ENCODE peak calls at places on chromosomes 11 and 22, in six cellular contexts. Z is neural crest cell, G is prostate gland, X is Caco-2, U is left lung, C is H1. D is an unnamed sample.
A peak's percentile ranks its signal among the peaks of the same experiment; 100 is the strongest.

GRCh38 chr11:269146-269890 is 8.9 kb upstream of the NLRP6 start:
- DNase-seq in Z (no peak), G (no peak), X (no peak), U (no peak), C (no peak), D (no peak)

GRCh38 chr11:75557649-75558494 is 4.2 kb upstream of the SERPINH1 start:
- DNase-seq in Z (no peak), G (peak; percentile 48), X (no peak), U (peak; percentile 79), C (no peak), D (no peak)

GRCh38 chr22:39682994-39683393 is 112.4 kb downstream of the CACNA1I start:
- DNase-seq in Z (no peak), G (no peak), X (no peak), U (no peak), C (no peak), D (no peak)

GRCh38 chr22:41899992-41900651 is 14.8 kb downstream of the SHISA8 start:
- DNase-seq in Z (no peak), G (no peak), X (no peak), U (no peak), C (no peak), D (no peak)

GRCh38 chr11:73866095-73866579 is 10.5 kb downstream of the COA4 start:
- DNase-seq in Z (no peak), G (no peak), X (no peak), U (no peak), C (no peak), D (no peak)

GRCh38 chr11:112129656-112130055 is 34.2 kb downstream of the IL18 start:
- DNase-seq in Z (no peak), G (no peak), X (no peak), U (peak; percentile 53), C (no peak), D (no peak)

GRCh38 chr22:38882480-38882879 is 10.5 kb upstream of the CBX6 start:
- DNase-seq in Z (no peak), G (no peak), X (no peak), U (no peak), C (no peak), D (no peak)

GRCh38 chr11:2207773-2208621 is 36.4 kb upstream of the TH start:
- DNase-seq in Z (no peak), G (no peak), X (no peak), U (no peak), C (no peak), D (peak; percentile 3)

GRCh38 chr11:105821366-105821765 is 200.7 kb downstream of the MSANTD4 start:
- DNase-seq in Z (no peak), G (no peak), X (no peak), U (no peak), C (no peak), D (no peak)

GRCh38 chr11:44625759-44626523 is 60.5 kb downstream of the CD82 start:
- DNase-seq in Z (no peak), G (peak; percentile 2), X (no peak), U (no peak), C (no peak), D (no peak)

GRCh38 chr11:73225001-73225686 is 7.1 kb downstream of the P2RY2 start:
- DNase-seq in Z (no peak), G (no peak), X (peak; percentile 76), U (peak; percentile 45), C (no peak), D (no peak)

GRCh38 chr22:22241554-22241898 is 3.1 kb upstream of the VPREB1 start:
- DNase-seq in Z (no peak), G (no peak), X (no peak), U (no peak), C (no peak), D (no peak)

GRCh38 chr11:120130991-120131760 is 6.7 kb downstream of the TRIM29 start:
- DNase-seq in Z (no peak), G (no peak), X (no peak), U (peak; percentile 14), C (no peak), D (peak; percentile 2)

GRCh38 chr11:126920833-126921232 is 79.7 kb downstream of the KIRREL3 start:
- DNase-seq in Z (no peak), G (no peak), X (no peak), U (no peak), C (no peak), D (no peak)

GRCh38 chr22:49628351-49629023 is 199.2 kb downstream of the BRD1 start:
- DNase-seq in Z (no peak), G (no peak), X (no peak), U (no peak), C (no peak), D (no peak)

GRCh38 chr11:3786781-3787428 is 10.4 kb downstream of the NUP98 start:
- DNase-seq in Z (no peak), G (no peak), X (no peak), U (no peak), C (no peak), D (no peak)

GRCh38 chr22:27045103-27045940 is 387.9 kb downstream of the MIAT start:
- DNase-seq in Z (no peak), G (no peak), X (no peak), U (no peak), C (no peak), D (no peak)

GRCh38 chr22:49090061-49090852 is 737.4 kb downstream of the BRD1 start:
- DNase-seq in Z (no peak), G (no peak), X (no peak), U (no peak), C (no peak), D (no peak)

GRCh38 chr11:108069947-108070346 is 51.4 kb upstream of the ACAT1 start:
- DNase-seq in Z (no peak), G (no peak), X (no peak), U (no peak), C (no peak), D (no peak)

GRCh38 chr11:85663080-85663729 is 1.7 kb downstream of the CREBZF start:
- DNase-seq in Z (no peak), G (no peak), X (no peak), U (no peak), C (no peak), D (no peak)

GRCh38 chr11:131354251-131354701 is 16.1 kb upstream of the NTM start:
- DNase-seq in Z (peak; percentile 12), G (no peak), X (no peak), U (no peak), C (no peak), D (no peak)

DNA sequence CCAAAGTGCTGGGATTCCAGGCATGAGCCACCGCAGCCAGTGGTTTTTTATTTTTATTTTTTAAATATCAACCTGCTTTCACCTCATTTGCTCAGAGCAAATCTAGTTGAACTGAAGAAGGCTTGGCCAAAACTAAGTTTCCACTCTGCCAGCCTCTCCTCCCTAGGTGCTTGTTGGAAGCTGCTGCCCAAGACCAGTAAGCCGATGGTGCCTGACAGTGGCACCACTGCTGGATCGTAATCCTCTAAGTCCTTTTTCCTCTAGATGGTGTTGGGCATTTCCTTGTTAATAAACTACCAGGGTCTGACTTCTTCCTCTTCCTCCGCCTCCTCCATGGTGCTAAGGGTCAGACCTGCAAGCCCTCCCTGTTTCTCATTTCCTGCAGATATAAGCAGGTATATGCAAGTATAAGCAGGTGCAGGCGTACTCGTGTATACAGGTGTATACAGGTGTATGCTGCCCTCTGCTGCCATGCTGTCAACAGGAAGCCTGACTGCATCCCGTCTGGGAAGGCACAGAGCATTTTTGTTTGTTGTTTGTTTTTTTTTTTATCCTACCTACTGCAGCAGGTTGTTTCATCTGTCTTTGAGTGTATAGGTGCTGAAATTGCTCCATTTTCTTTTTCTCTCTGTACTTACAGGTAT is 1.6 kb downstream of the NADSYN1 start:
- DNase-seq in Z (no peak), G (no peak), X (peak; percentile 56), U (no peak), C (no peak), D (no peak)
- TF ChIP-seq CTCF in Z (no peak), G (no peak), X (peak; percentile 34), U (no peak), C (peak; percentile 25), D (no peak)

DNA sequence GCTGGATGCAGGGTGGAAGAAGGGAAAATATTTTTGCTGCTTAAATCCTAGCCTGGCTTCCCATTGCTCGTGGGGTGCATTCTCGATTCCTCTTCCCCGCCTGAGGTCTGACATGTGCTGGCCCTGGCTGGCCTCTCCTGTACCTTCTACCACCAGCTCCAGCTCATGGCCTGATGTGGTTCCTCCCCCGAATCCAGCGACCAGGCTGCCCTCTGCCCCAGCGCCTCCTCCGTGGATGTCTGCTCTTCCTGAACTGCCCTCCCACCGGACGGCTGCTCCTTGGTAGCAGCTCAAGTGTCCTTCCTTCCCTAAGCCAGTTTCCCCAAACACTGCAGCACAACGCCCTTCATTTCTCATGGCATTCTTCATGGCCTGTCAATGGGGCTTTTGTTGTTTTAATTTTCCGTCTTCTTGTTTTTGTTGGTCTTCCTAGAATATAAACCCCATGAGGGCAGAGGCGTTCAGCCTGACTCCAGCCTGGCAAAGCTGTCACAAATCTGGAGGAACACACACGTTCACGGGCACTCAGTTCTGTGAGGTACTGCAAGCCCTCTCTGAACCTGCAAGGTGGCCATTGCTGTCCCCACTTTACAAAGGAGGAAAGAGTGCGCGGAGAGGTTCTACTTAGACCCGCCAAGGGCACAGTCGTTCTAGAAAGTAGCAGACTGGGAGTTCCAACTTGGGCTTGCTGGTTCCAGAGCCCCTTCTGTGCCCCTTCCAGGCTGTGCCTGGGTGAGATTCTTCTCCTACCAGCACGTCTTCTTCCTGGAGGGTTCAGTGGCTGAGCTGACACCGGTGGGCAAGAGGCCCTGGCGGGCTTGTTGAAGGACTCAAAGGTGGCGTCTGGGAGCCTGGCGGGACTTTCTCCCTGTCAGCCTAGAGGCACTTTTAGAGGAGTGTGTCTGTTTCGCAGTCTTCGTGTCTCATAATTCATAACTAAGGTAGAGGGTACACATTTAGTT is 955 bp upstream of the LRP5 start:
- DNase-seq in Z (no peak), G (no peak), X (no peak), U (no peak), C (no peak), D (no peak)
- TF ChIP-seq CTCF in Z (no peak), G (no peak), X (no peak), U (no peak), C (no peak), D (no peak)

GRCh38 chr11:76578655-76579046 is 91.9 kb downstream of the LRRC32 start:
- DNase-seq in Z (peak; percentile 45), G (no peak), X (no peak), U (no peak), C (no peak), D (no peak)

GRCh38 chr11:76579752-76580151 is 90.8 kb downstream of the LRRC32 start:
- DNase-seq in Z (no peak), G (no peak), X (no peak), U (no peak), C (no peak), D (no peak)

GRCh38 chr11:76577921-76578654 is 92.5 kb downstream of the LRRC32 start:
- DNase-seq in Z (no peak), G (no peak), X (no peak), U (no peak), C (no peak), D (no peak)

GRCh38 chr11:76577199-76577920 is 93.2 kb downstream of the LRRC32 start:
- DNase-seq in Z (no peak), G (no peak), X (peak; percentile 82), U (no peak), C (no peak), D (peak; percentile 76)

GRCh38 chr11:76579047-76579751 is 91.3 kb downstream of the LRRC32 start:
- DNase-seq in Z (no peak), G (no peak), X (no peak), U (no peak), C (no peak), D (no peak)
- TF ChIP-seq CTCF in Z (no peak), G (no peak), X (no peak), U (no peak), C (peak; percentile 48), D (no peak)

DNA sequence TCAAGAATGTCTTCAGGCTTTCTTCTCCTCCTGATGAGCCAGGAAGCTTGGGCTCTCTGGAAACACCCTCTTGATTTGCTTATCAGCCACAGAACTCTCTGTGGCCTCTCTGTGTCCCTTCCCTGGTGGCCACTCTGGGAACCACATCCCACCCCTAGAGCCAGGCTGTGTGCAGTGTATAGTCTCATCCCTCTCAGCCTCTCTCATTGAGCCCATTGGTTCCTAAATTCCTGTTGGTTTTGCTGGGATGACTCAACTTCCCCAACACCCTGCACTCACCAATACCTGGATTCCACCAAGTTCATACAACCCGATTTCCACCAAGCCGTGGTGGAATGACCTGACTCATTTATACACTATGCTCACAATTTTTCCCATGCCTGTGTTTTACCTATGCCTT is 5.2 kb downstream of the IRAG1 start:
- DNase-seq in Z (no peak), G (no peak), X (no peak), U (no peak), C (no peak), D (no peak)
- TF ChIP-seq CTCF in Z (peak; percentile 47), G (no peak), X (no peak), U (no peak), C (peak; percentile 60), D (peak; percentile 41)

D was measured in mesothelial cell of epicardium.